ENCODE peak calls at places on chromosomes 2 and 18, in four cellular contexts. C is K562, F is GM12878, B is endothelial cell of umbilical vein. X is an unnamed sample.

GRCh38 chr18:45662468-45662867 is 47.2 kb downstream of the SLC14A2 start:
- DNase-seq in F (no peak), B (no peak), C (no peak), X (peak)

GRCh38 chr2:2302359-2302758 is 28.7 kb downstream of the MYT1L start:
- DNase-seq in B (no peak), C (no peak), F (no peak), X (no peak)

GRCh38 chr2:110688594-110689091 is 10.8 kb upstream of the BUB1 start:
- DNase-seq in F (no peak), B (no peak), C (no peak), X (no peak)

GRCh38 chr2:232473467-232473890 is 14.2 kb downstream of the ECEL1 start:
- DNase-seq in F (no peak), B (no peak), C (no peak), X (no peak)

GRCh38 chr2:9741110-9741509 is 102.2 kb upstream of the TAF1B start:
- DNase-seq in F (no peak), B (no peak), C (no peak), X (no peak)

GRCh38 chr2:37091873-37092272 is 7.6 kb downstream of the GPATCH11 start:
- DNase-seq in B (no peak), F (peak), C (no peak), X (no peak)

GRCh38 chr2:46032996-46033395 is 264.2 kb upstream of the EPAS1 start:
- DNase-seq in F (no peak), B (no peak), C (no peak), X (no peak)

GRCh38 chr2:174878537-174879147 is 114.4 kb upstream of the CHRNA1 start:
- DNase-seq in F (no peak), B (peak), C (no peak), X (peak)

GRCh38 chr2:120760446-120761135 is 24.9 kb downstream of the GLI2 start:
- DNase-seq in B (no peak), F (no peak), C (no peak), X (peak)

GRCh38 chr18:5066380-5066977 is 130.6 kb downstream of the AKAIN1 start:
- DNase-seq in B (no peak), C (peak), F (no peak), X (no peak)

GRCh38 chr18:11689972-11690570 is 1.0 kb downstream of the GNAL start:
- DNase-seq in C (no peak), B (no peak), F (no peak), X (peak)

GRCh38 chr2:222160944-222161343 is 137.9 kb downstream of the PAX3 start:
- DNase-seq in B (no peak), F (no peak), C (no peak), X (no peak)

GRCh38 chr2:218427741-218428140 is 8.8 kb downstream of the VIL1 start:
- DNase-seq in B (no peak), C (no peak), F (no peak), X (no peak)

DNA sequence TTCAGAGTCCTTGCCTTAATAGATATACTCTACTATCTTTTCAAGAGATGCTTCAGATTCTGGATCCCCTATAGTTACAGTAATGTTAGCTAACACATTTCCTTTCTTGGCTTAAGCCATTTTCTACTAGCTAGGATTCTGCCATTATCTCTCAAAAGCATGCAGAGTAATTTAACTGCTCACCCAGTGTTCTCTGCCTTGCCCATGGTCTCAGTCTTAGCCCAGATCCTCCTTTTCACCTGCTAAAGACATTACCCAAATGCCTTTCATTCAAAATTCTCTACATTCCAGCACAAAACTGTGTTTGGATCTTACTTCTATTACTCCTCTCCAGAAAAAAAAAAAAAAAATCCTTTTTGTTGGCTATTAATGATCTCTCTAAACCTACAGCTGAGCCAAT is 474.2 kb upstream of the LRRTM1 start:
- DNase-seq in C (no peak), B (no peak), F (no peak), X (no peak)
- TF ChIP-seq FOS in C (no peak), B (no peak), F (no peak), X (no peak)

GRCh38 chr2:70670626-70671025 is 97.4 kb downstream of the ADD2 start:
- DNase-seq in C (no peak), F (no peak), B (no peak), X (no peak)

GRCh38 chr2:70668911-70669310 is 99.1 kb downstream of the ADD2 start:
- DNase-seq in F (no peak), B (no peak), C (no peak), X (no peak)

GRCh38 chr2:70670202-70670601 is 97.8 kb downstream of the ADD2 start:
- DNase-seq in B (no peak), C (no peak), F (no peak), X (no peak)

GRCh38 chr2:70671059-70671685 is 96.8 kb downstream of the ADD2 start:
- DNase-seq in B (no peak), F (no peak), C (no peak), X (no peak)

DNA sequence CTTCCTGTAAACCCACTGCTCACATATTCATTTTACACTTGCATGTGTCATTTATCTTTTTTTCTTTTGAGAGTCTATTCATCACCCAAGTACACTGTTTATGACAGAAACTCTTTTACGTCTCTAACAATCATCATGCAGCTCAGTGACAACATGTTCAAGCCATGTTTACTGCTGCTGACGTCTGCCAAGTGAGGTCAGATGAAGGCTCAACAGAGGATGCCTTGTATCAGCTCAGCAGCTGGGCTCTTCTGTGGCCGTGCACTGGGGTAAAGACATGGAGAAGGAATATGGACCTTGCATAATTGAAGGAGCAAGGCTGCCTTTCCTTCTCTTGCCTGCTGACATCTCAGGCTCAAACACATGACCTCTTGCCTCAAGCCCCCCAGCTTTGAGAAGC is 99.6 kb downstream of the ADD2 start:
- DNase-seq in C (no peak), B (no peak), F (no peak), X (no peak)
- TF ChIP-seq FOS in C (no peak), B (no peak), F (no peak), X (no peak)

GRCh38 chr2:144650886-144651285 is 131.0 kb upstream of the ZEB2 start:
- DNase-seq in B (no peak), F (no peak), C (no peak), X (no peak)
- TF ChIP-seq FOS in B (no peak), F (no peak), C (no peak), X (no peak)

DNA sequence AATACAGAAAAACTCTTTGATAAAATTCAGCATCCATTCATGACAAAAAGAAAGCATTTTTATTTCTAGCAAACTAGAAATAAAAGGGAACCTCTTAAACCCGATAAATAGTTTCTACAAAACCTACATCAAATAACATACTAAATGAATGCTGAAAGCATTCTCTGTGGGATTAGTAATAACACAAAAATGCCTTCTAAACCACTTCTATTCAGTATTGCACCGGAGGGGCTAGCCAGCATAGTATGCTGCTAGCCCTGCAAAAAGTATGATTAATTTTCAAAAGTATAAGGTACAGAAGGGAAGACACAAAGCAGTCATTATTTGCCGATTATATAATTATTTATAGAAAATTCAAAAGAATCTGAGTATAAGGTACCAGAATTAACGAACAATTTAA is 145.2 kb downstream of the DTNB start:
- DNase-seq in C (no peak), F (no peak), B (no peak), X (peak)
- TF ChIP-seq FOS in C (no peak), F (no peak), B (no peak), X (peak)

GRCh38 chr2:171107803-171108202 is 52.9 kb downstream of the TLK1 start:
- DNase-seq in F (no peak), B (no peak), C (no peak), X (no peak)

GRCh38 chr2:171109571-171109970 is 51.1 kb downstream of the TLK1 start:
- DNase-seq in F (no peak), C (no peak), B (no peak), X (no peak)

DNA sequence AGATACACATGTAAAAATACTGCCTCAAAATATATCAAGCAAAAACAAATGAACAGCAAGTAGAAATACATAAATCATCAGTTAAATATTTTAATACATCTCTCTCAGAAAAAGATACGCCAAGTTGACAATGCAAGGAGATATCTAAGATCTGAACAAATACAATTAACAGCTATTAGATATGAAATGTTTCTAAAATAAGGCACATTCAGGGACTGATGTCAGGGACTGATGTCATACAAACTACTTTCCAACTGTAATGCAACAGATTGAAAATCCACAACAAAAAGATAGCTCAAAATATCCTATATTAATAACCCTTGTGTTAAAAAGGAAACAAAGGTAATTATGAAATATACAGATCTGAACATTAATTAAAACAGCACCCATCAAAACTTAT is 51.7 kb downstream of the TLK1 start:
- DNase-seq in C (no peak), B (no peak), F (no peak), X (no peak)
- TF ChIP-seq FOS in C (no peak), B (no peak), F (no peak), X (no peak)

DNA sequence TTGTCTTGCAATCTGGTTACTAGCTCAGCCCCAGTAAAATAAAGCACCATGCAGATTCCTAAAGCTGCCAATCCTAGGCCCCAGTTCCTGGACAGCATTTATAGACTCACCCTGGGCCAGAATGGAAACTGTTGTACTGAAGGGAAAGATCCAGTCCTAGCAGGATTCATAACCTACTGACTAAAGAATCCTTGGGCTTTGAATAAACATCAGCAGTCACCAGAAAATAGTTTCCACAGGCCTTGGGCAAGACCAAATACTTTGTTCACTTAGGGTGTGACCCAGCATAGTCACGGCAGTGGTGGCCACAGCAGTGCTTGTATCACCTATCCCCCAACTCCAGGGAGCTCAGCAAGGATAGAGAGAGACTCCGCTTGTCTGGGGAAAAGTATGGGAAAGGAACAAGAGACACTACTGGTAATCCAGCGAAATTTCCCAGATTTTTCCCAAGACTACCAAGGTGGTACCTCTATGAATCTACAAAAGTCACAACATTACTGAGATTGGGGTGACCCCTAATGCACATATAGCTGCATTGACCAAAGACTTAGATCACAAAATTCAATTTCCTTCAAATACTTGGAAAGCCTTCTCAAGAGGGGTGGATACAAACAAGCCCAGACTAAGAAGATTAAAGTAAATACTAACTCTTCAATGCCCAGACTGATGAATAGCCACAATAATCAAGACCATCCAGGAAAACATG is 748.1 kb upstream of the LRATD1 start:
- DNase-seq in F (no peak), B (no peak), C (no peak), X (no peak)
- TF ChIP-seq FOS in F (no peak), B (no peak), C (no peak), X (no peak)

GRCh38 chr2:236840215-236840614 is 245.5 kb upstream of the COPS8 start:
- DNase-seq in F (no peak), C (no peak), B (no peak), X (no peak)

GRCh38 chr2:236843061-236843460 is 242.6 kb upstream of the COPS8 start:
- DNase-seq in C (no peak), F (no peak), B (no peak), X (no peak)

GRCh38 chr2:236841389-236841788 is 244.3 kb upstream of the COPS8 start:
- DNase-seq in B (no peak), C (no peak), F (no peak), X (no peak)

GRCh38 chr2:236843604-236844003 is 242.1 kb upstream of the COPS8 start:
- DNase-seq in C (no peak), F (no peak), B (no peak), X (no peak)

DNA sequence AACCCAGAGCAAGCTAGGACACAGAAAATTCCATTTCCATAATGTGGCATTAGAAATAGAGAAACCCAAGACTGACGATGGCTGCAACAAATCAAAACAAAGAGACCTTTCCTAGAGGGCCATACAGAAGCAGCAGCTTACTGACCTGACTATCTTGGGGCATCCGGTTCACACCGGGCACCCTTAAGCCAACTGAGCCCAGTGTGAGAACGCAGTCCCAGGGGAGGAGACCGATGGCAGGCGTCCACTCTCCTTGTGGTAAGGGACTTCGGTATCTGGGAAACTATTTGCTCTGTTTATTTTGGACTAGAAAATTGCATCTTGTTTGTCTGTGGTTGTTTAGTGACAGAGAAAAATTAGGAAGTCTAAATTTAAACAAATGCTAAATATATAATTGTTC is 244.8 kb upstream of the COPS8 start:
- DNase-seq in C (no peak), F (no peak), B (no peak), X (no peak)
- TF ChIP-seq FOS in C (no peak), F (no peak), B (no peak), X (no peak)

GRCh38 chr2:172972005-172972619 is 103.5 kb upstream of the MAP3K20 start:
- DNase-seq in C (peak), B (peak), F (no peak), X (peak)
- TF ChIP-seq FOS in C (no peak), B (no peak), F (no peak), X (no peak)

GRCh38 chr2:100126897-100127401 is 15.4 kb downstream of the AFF3 start:
- DNase-seq in C (no peak), F (no peak), B (no peak), X (no peak)

GRCh38 chr2:100125641-100126040 is 16.7 kb downstream of the AFF3 start:
- DNase-seq in B (no peak), F (no peak), C (no peak), X (no peak)

GRCh38 chr2:100124746-100125145 is 17.6 kb downstream of the AFF3 start:
- DNase-seq in B (no peak), C (no peak), F (no peak), X (no peak)

GRCh38 chr2:100130595-100131391 is 11.6 kb downstream of the AFF3 start:
- DNase-seq in F (no peak), B (no peak), C (no peak), X (no peak)

DNA sequence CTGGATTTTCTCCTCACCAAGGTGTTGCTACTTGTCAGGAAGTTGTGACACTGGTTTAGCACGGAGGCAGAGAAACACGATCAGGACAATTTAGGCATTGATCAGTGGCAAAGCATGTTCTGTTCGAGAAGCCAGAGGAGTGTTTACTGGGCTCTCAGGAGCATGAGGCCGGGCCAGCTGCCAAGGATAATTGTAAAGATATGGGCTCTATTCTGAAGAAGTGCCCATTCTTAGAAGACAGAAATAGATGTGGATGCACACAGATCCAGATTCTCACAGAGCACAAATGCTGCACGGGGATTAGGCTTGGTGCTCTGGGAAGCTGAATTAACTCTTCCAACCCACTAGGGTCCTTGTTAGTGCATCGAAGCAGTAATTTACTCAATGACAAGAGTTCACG is 16.2 kb downstream of the AFF3 start:
- DNase-seq in B (no peak), C (no peak), F (no peak), X (peak)
- TF ChIP-seq FOS in B (no peak), C (no peak), F (no peak), X (no peak)

X was measured in IMR-90.